ENCODE peak calls at places on chromosomes 7 and 10, in ten cellular contexts. U is uterus; D is CD8-positive, alpha-beta memory T cell; K is bronchial epithelial cell; A is cardiac fibroblast; C is effector memory CD4-positive, alpha-beta T cell; I is cardiac muscle cell; B is mammary epithelial cell; R is tibial artery; T is fibroblast of lung. M is an unnamed sample.

GRCh38 chr10:58515296-58515956 is 2.8 kb downstream of the BICC1 start:
- DNase-seq in R (no peak), K (no peak), T (peak), D (no peak), C (no peak), U (no peak), B (peak), I (no peak), A (no peak), M (no peak)

GRCh38 chr10:14670551-14671240 is 104.0 kb downstream of the FAM107B start:
- DNase-seq in D (no peak), A (peak), K (no peak), B (no peak), C (no peak), T (no peak), U (peak), I (peak), R (no peak), M (no peak)

GRCh38 chr10:122632561-122632960 is 67.1 kb downstream of the C10orf120 start:
- DNase-seq in T (no peak), R (peak), A (no peak), C (no peak), K (no peak), D (no peak), U (no peak), I (no peak), B (no peak), M (no peak)

GRCh38 chr7:82049442-82049841 is 279.6 kb upstream of the HGF start:
- DNase-seq in I (peak), D (no peak), A (peak), U (no peak), R (no peak), C (no peak), K (no peak), T (peak), B (no peak), M (no peak)

GRCh38 chr10:124000792-124001201 is 92.6 kb downstream of the CHST15 start:
- DNase-seq in B (peak), T (no peak), U (no peak), D (no peak), K (peak), R (peak), A (peak), C (no peak), I (peak), M (no peak)

GRCh38 chr7:155763721-155764431 is 48.4 kb downstream of the SHH start:
- DNase-seq in T (peak), I (peak), D (peak), K (no peak), A (peak), C (peak), R (no peak), B (no peak), U (no peak), M (peak)

GRCh38 chr10:100881552-100882250 is 31.1 kb upstream of the SLF2 start:
- DNase-seq in I (no peak), K (no peak), U (no peak), T (no peak), C (no peak), A (no peak), B (no peak), R (no peak), D (no peak), M (no peak)

GRCh38 chr10:12455774-12456173 is 106.4 kb downstream of the CAMK1D start:
- DNase-seq in T (no peak), A (peak), R (no peak), B (no peak), C (no peak), U (no peak), I (no peak), K (peak), D (no peak), M (no peak)

GRCh38 chr10:24723386-24723787 is 300 bp downstream of the ARHGAP21 start:
- DNase-seq in T (peak), C (no peak), U (no peak), R (no peak), B (peak), A (peak), I (peak), K (no peak), D (peak), M (no peak)

GRCh38 chr10:76082956-76083355 is 651.5 kb downstream of the LRMDA start:
- DNase-seq in K (peak), T (peak), C (no peak), I (peak), U (no peak), R (no peak), A (peak), D (no peak), B (peak), M (no peak)

GRCh38 chr7:107999814-108000560 is 3.0 kb downstream of the LAMB1 start:
- DNase-seq in C (no peak), T (peak), I (no peak), B (peak), R (no peak), D (no peak), A (peak), U (no peak), K (peak), M (peak)

GRCh38 chr7:36819639-36820038 is 95.3 kb upstream of the AOAH start:
- DNase-seq in U (no peak), A (no peak), R (no peak), I (no peak), C (no peak), D (no peak), B (no peak), K (no peak), T (no peak), M (no peak)

GRCh38 chr7:16916111-16916639 is 34.4 kb upstream of the AGR3 start:
- DNase-seq in T (peak), A (peak), I (peak), K (peak), B (peak), U (no peak), C (no peak), D (no peak), R (no peak), M (no peak)

DNA sequence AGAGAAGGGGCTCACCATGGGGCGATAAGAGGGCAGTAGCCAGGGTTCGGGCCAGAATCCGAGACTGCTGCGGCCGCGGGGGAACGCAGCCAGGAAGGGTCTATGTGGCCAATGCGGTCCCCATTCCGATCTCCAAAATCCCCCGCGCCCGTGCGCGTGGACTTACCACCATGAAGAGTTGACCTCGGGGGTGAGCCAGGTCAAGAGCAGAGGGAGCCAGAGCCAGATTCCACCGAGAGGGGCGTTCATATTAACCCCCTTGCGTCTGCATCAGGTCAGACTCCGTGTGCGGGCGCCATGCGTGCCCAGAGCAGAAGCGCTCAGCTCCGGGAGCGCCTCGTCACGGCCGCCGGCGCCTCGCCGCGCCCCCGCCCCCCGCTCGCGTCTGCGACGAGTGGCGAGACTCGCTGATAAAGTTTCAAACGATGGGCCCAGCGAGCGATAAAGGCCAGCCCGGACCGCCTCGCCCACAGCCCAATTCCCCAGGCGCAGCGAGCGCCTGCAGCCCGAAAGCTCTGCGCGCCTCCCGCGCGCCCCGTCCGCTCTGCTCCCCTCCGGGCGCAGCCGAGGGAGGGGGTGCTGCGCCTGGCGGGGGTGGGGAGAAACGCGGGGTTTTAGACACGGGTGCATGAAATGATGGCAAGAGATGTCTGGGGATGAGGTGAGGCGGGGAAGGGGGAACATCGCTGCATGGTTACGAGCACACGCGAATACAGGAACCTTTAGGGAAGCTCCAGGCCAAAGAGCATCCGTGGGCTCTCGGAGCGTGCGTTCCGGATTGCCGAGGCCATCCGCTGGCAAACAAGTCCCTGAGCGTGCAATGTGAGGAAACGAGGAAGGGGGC is at the start of gene WNT2:
- DNase-seq in A (peak), C (no peak), B (peak), R (no peak), K (no peak), D (no peak), I (peak), U (no peak), T (peak), M (no peak)
- H3K4me3 ChIP-seq in A (peak), C (no peak), B (no peak), R (peak), K (peak), D (no peak), I (peak), U (peak), T (peak), M (no peak)

GRCh38 chr7:27154369-27154768 is 2.0 kb upstream of the HOXA3 start:
- DNase-seq in A (no peak), R (peak), C (no peak), U (peak), D (no peak), K (no peak), I (no peak), T (no peak), B (no peak), M (no peak)
- H3K4me3 ChIP-seq in A (no peak), R (no peak), C (no peak), U (no peak), D (no peak), K (no peak), I (no peak), T (no peak), B (no peak), M (no peak)

DNA sequence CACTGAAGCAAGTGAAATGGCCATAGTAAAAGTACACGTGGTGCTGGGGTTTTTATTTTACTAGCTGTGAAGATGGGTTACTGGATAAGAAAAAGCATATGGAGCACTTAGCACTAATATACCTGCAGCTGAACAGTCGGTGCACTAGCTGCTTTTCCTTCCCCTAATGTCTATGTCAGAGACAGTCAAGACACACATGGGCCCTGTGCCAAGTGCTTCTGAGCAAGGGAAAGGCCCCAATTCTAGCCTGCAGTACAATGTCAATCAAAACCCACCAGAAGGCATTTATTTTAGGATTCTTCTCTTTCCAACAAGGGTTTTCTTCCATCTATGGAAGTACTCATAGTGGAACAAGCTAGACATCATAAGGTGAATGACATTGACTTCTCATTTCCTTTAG is 716.7 kb downstream of the CCSER2 start:
- DNase-seq in D (no peak), C (no peak), R (no peak), B (no peak), A (no peak), K (no peak), U (no peak), I (no peak), T (no peak), M (no peak)
- H3K4me3 ChIP-seq in D (no peak), C (no peak), R (no peak), B (no peak), A (no peak), K (no peak), U (no peak), I (no peak), T (no peak), M (no peak)

GRCh38 chr7:35253680-35254495 is at the start of gene TBX20:
- DNase-seq in A (peak), C (no peak), B (no peak), T (peak), R (no peak), K (peak), D (peak), U (no peak), I (peak), M (no peak)

GRCh38 chr7:35252584-35252983 is 1.3 kb downstream of the TBX20 start:
- DNase-seq in D (no peak), I (peak), B (no peak), T (no peak), R (no peak), C (no peak), U (no peak), A (peak), K (no peak), M (no peak)

GRCh38 chr7:35254496-35255416 is 856 bp upstream of the TBX20 start:
- DNase-seq in K (no peak), I (peak), R (no peak), A (peak), B (no peak), C (no peak), D (no peak), U (no peak), T (no peak), M (no peak)

GRCh38 chr7:35251606-35252310 is 2.1 kb downstream of the TBX20 start:
- DNase-seq in K (no peak), U (no peak), R (no peak), B (no peak), A (peak), T (no peak), C (no peak), I (peak), D (no peak), M (no peak)

DNA sequence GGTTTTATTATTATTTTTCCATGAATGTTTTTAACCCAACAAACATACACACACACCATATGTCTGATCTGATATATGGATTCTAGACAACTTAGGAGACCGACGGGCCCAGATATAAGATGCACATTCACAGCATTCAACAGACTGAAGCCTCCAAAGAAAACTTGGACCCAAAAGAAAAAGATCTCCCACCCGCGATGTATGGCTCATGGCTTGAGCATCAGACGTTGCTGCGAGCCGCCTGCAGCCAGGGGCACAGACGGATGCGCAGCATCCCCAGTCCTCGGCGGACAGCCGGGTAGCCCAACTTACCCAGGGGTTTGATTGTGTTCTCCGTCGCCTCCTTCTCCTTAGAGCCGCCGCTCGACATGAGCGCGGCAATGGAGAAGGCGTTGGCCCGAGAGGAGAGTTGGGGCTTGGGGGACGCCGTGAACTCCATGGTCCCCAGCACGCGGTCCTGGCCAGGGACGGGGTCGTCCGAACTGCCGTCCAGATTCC is 669 bp downstream of the TBX20 start:
- DNase-seq in R (no peak), D (no peak), U (no peak), B (no peak), C (no peak), T (no peak), K (no peak), I (peak), A (peak), M (no peak)
- H3K4me3 ChIP-seq in R (peak), D (no peak), U (no peak), B (no peak), C (no peak), T (peak), K (no peak), I (peak), A (peak), M (no peak)

GRCh38 chr10:89592539-89592938 is 52.5 kb downstream of the PANK1 start:
- DNase-seq in T (no peak), A (no peak), C (no peak), B (no peak), K (no peak), I (no peak), D (no peak), R (no peak), U (no peak), M (no peak)

GRCh38 chr10:89590326-89590725 is 54.7 kb downstream of the PANK1 start:
- DNase-seq in D (no peak), A (no peak), I (no peak), U (no peak), B (no peak), R (no peak), K (no peak), C (no peak), T (no peak), M (no peak)

GRCh38 chr10:89591796-89592271 is 53.2 kb downstream of the PANK1 start:
- DNase-seq in K (no peak), C (no peak), T (peak), D (no peak), I (peak), B (no peak), U (peak), R (peak), A (peak), M (no peak)

GRCh38 chr10:89593043-89593442 is 52.0 kb downstream of the PANK1 start:
- DNase-seq in T (no peak), D (no peak), I (no peak), C (no peak), K (peak), U (no peak), R (no peak), B (no peak), A (no peak), M (no peak)

DNA sequence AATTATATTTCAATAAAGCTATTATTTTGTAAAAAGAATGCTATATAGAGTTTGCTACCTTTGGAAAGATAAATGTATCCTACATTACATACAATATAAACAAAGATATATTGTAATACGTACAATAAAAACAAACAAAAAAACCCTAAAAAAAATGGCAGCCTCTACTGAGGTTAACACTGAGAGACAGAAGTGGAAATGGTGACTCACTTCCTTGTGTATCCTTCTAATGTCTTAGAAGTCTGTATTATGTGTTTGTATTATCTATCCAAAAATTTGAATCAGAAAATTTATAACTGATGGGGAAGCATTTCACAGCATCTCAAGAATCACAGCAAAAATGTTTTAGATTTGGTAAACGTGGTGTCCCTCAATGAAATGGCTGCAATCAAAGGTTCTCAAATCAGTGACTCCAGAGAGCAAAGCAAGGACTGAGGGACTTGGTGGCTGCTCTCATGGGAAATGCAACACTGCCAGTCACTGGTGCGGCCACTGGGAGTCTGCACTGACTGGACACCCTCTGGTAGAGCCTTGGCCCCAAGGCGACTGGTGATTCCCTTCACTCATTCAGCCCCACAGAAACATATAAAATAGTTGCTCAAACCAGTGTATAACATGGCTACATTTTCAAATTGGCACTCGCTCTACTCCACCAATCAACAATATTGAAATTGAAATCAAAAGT is 53.8 kb downstream of the PANK1 start:
- DNase-seq in C (no peak), A (peak), I (peak), K (peak), R (no peak), T (peak), D (no peak), U (peak), B (no peak), M (no peak)
- H3K4me3 ChIP-seq in C (no peak), A (no peak), I (no peak), K (no peak), R (no peak), T (no peak), D (no peak), U (no peak), B (no peak), M (no peak)

DNA sequence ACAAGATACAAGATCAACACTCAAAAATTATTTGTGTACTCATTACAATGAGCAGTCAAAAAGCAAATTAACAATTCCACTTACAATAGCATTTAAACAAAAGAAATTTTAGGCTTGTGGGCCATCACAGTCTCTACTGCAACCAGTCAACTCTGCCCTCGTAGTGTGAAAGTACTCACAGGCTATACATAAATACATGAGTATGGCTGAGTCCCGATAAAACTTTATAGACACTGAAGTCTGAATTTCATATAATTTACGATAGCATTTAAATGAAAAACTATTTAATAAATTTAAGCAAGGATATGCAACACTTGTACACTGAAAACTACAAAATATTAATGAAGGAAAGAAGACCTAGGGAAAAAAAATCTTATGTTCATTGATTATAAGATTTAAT is 90.1 kb downstream of the ZNF33B start:
- DNase-seq in R (no peak), C (no peak), U (no peak), D (no peak), A (no peak), T (no peak), I (no peak), K (no peak), B (no peak), M (no peak)
- H3K4me3 ChIP-seq in R (no peak), C (no peak), U (no peak), D (no peak), A (no peak), T (no peak), I (no peak), K (no peak), B (no peak), M (no peak)

GRCh38 chr7:27030393-27031001 is 65.3 kb downstream of the HOXA1 start:
- DNase-seq in U (no peak), B (no peak), R (no peak), C (no peak), K (no peak), T (no peak), I (no peak), A (no peak), D (no peak), M (no peak)
- H3K4me3 ChIP-seq in U (no peak), B (no peak), R (no peak), C (no peak), K (no peak), T (no peak), I (no peak), A (no peak), D (no peak), M (no peak)

M was measured in Jurkat, Clone E6-1.